ENCODE peak calls at places on chromosome 21, in ten cellular contexts. I, N, V, Y, E, P, G, U, X and K are unnamed samples.

GRCh38 chr21:36839123-36839522 is 127.3 kb downstream of the HLCS start:
- DNase-seq in Y (no peak), I (no peak), V (peak), N (peak), G (no peak), P (peak), U (no peak), E (no peak), X (no peak), K (no peak)

GRCh38 chr21:36639769-36640168 is 59.1 kb upstream of the SIM2 start:
- DNase-seq in G (no peak), U (no peak), N (no peak), V (no peak), X (no peak), P (no peak), I (no peak), E (no peak), Y (no peak), K (no peak)

GRCh38 chr21:33360281-33360680 is 35.5 kb downstream of the IFNAR1 start:
- DNase-seq in X (peak), U (no peak), G (no peak), P (peak), I (no peak), V (no peak), N (peak), Y (peak), E (no peak), K (no peak)

GRCh38 chr21:35616090-35616489 is 444.2 kb downstream of the SETD4 start:
- DNase-seq in Y (peak), G (no peak), I (no peak), P (peak), E (no peak), V (peak), N (peak), X (no peak), U (no peak), K (no peak)

GRCh38 chr21:25426580-25426979 is 180.7 kb downstream of the MRPL39 start:
- DNase-seq in N (no peak), P (no peak), U (no peak), E (no peak), X (no peak), Y (no peak), I (no peak), G (no peak), V (no peak), K (no peak)

GRCh38 chr21:38787461-38788274 is 18.1 kb upstream of the ETS2 start:
- DNase-seq in G (peak), Y (peak), N (peak), X (no peak), V (peak), U (peak), E (no peak), P (peak), I (no peak), K (peak)

GRCh38 chr21:44874497-44875331 is 1.2 kb upstream of the PTTG1IP start:
- DNase-seq in N (no peak), E (peak), Y (peak), U (no peak), I (peak), G (peak), P (peak), X (peak), V (no peak), K (peak)

GRCh38 chr21:39676054-39676771 is 63.5 kb downstream of the B3GALT5 start:
- DNase-seq in P (peak), N (no peak), V (no peak), G (no peak), Y (peak), E (peak), X (no peak), I (no peak), U (no peak), K (no peak)

GRCh38 chr21:32578107-32578691 is 7.1 kb downstream of the TCP10L start:
- DNase-seq in V (no peak), I (no peak), X (no peak), Y (peak), U (no peak), E (no peak), N (peak), G (no peak), P (peak), K (peak)

DNA sequence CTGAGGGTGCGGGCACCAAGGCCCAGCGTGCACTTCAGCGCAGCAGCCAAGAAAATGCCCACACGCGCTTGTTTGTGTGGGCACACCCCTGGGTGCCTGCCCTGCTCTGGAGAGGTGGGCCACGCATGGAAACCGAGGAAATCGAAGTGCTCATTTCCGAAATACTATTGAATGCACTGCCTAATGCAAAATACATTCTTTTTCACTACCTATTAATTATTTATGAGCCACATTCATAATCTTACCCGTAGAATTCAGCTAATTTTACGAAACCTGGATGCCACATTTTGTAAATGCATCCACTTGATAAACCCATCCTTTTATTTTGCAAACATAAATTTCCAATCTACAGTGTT is 4.8 kb downstream of the DSCAM start:
- DNase-seq in V (no peak), E (no peak), P (no peak), U (no peak), N (no peak), G (no peak), I (no peak), X (no peak), Y (no peak), K (no peak)
- TF ChIP-seq CTCF in V (peak), E (no peak), P (no peak), U (peak), N (no peak), G (no peak), I (no peak), X (no peak), Y (no peak), K (no peak)

GRCh38 chr21:24420694-24421093 is 1186.6 kb downstream of the MRPL39 start:
- DNase-seq in V (no peak), X (no peak), U (no peak), I (no peak), G (no peak), Y (no peak), P (no peak), N (no peak), E (no peak), K (no peak)

DNA sequence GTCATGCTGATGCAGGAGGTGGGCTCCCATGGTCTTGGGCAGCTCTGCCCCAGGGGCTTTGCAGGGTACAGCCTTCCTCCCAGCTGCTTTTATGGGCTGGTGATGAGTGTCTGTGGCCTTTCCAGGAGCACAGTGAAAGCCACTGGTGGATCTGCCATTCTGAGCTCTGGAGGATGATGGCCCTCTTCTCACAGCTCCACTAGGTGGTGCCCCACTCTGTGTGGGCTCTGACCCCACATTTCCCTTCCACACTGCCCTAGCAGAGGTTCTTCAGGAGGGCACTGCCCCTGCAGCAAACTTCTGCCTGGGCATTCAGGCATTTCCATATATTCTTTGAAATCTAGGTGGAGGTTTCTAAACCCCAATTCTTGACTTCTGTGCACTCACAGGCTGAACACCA is 1188.6 kb downstream of the MRPL39 start:
- DNase-seq in V (no peak), X (no peak), E (no peak), G (no peak), U (no peak), N (no peak), I (no peak), P (no peak), Y (no peak), K (no peak)
- TF ChIP-seq CTCF in V (no peak), X (no peak), E (no peak), G (no peak), U (no peak), N (no peak), I (no peak), P (no peak), Y (no peak), K (no peak)

DNA sequence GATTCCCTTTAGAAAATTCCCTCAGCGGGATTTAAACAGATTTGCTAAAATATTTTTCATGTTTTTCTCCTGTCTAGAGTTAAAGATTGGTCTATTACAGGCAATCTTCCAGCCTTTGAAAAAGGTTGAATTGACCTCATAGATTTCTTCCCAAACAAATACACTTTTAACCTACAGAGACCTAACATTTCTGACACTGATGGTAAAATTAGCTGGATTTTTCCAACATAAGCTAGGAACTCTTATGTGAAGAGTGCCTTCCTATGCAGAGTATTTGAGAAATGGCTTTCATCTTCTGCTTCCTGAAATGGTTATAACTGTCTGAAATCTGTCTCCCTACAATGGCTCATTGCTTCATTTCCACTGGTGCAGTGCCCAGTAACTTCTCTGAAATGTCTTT is 269.3 kb downstream of the BACH1 start:
- DNase-seq in I (peak), G (no peak), E (no peak), Y (no peak), X (no peak), N (no peak), U (no peak), P (no peak), V (no peak), K (no peak)
- TF ChIP-seq CTCF in I (no peak), G (no peak), E (no peak), Y (no peak), X (no peak), N (no peak), U (no peak), P (no peak), V (no peak), K (no peak)

DNA sequence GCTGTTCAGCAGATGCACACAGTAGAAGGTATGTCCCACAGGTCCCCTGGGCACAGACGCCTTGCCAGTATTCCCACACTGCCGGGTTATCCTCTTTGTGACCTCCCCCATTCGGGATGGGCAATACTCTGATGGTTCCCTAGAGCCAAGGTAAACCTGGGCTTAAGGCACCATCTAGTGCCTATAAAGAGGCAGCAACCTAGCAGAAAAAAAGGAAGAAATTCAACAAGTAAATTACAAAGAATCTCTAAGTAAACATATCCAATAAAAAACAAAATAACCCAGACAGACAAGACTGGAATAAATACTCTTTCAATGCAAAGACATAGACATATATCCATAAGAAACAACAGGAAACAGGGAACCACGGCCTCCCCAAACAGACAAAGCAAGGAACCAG is 39.4 kb downstream of the HSF2BP start:
- DNase-seq in N (no peak), P (no peak), U (no peak), Y (peak), I (no peak), G (no peak), E (no peak), X (no peak), V (no peak), K (no peak)
- TF ChIP-seq CTCF in N (peak), P (peak), U (no peak), Y (peak), I (no peak), G (no peak), E (no peak), X (no peak), V (no peak), K (no peak)

GRCh38 chr21:23020969-23021368 is 2022.8 kb downstream of the NCAM2 start:
- DNase-seq in G (no peak), N (no peak), P (no peak), X (no peak), E (no peak), I (no peak), Y (no peak), V (no peak), U (no peak), K (no peak)

GRCh38 chr21:23017989-23018388 is 2019.8 kb downstream of the NCAM2 start:
- DNase-seq in X (no peak), V (no peak), U (no peak), G (no peak), E (no peak), P (no peak), Y (no peak), N (no peak), I (no peak), K (no peak)

GRCh38 chr21:23014021-23014420 is 2015.8 kb downstream of the NCAM2 start:
- DNase-seq in U (no peak), V (no peak), P (no peak), N (no peak), I (no peak), X (no peak), E (no peak), Y (no peak), G (no peak), K (no peak)

GRCh38 chr21:23021481-23021880 is 2023.3 kb downstream of the NCAM2 start:
- DNase-seq in I (no peak), E (no peak), Y (no peak), N (no peak), U (no peak), G (no peak), V (no peak), X (no peak), P (no peak), K (no peak)

GRCh38 chr21:23016617-23017016 is 2018.4 kb downstream of the NCAM2 start:
- DNase-seq in X (no peak), P (no peak), G (no peak), U (no peak), E (no peak), I (peak), Y (no peak), V (no peak), N (no peak), K (peak)
- TF ChIP-seq CTCF in X (no peak), P (no peak), G (no peak), U (peak), E (no peak), I (no peak), Y (no peak), V (peak), N (no peak), K (peak)